ENCODE peak calls at places on chromosome 13, in seven cellular contexts. A is CD8-positive, alpha-beta memory T cell; O is activated T-cell treated with anti-CD3 and anti-CD28 coated beads, Interleukin-2, amount 50 U/mL, for 4 hours; H is iPS-NIHi11; Z is thoracic aorta; I is lower lobe of right lung; G is activated CD4-positive, alpha-beta T cell treated with anti-CD3 and anti-CD28 coated beads for 4 hours. X is an unnamed sample.

GRCh38 chr13:62113145-62113544 is 697.5 kb upstream of the PCDH20 start:
- DNase-seq in G (no peak), Z (no peak), A (no peak), O (no peak), H (no peak), I (no peak), X (no peak)

GRCh38 chr13:103007427-103007762 is 58.8 kb downstream of the SLC10A2 start:
- DNase-seq in O (no peak), Z (no peak), A (no peak), G (no peak), I (no peak), H (no peak), X (no peak)

GRCh38 chr13:31072041-31072440 is 89.7 kb downstream of the HSPH1 start:
- DNase-seq in G (no peak), A (no peak), I (no peak), Z (no peak), O (no peak), H (no peak), X (no peak)

GRCh38 chr13:96474158-96474606 is 384.3 kb downstream of the HS6ST3 start:
- DNase-seq in A (no peak), O (no peak), I (no peak), H (no peak), Z (no peak), G (no peak), X (no peak)

GRCh38 chr13:46129955-46130354 is 25.1 kb upstream of the CPB2 start:
- DNase-seq in O (no peak), I (no peak), A (no peak), Z (no peak), G (no peak), H (no peak), X (no peak)

GRCh38 chr13:38398810-38399493 is 49.3 kb downstream of the UFM1 start:
- DNase-seq in O (no peak), I (no peak), Z (no peak), A (no peak), G (no peak), H (no peak), X (no peak)

GRCh38 chr13:89969996-89970709 is 1377.3 kb upstream of the MIR17HG start:
- DNase-seq in G (no peak), A (no peak), I (no peak), Z (no peak), H (no peak), O (no peak), X (no peak)

GRCh38 chr13:101258071-101258470 is 158.2 kb downstream of the NALCN start:
- DNase-seq in I (no peak), G (peak), H (peak), O (no peak), Z (no peak), A (no peak), X (peak)

GRCh38 chr13:25190256-25190655 is 18.2 kb upstream of the AMER2 start:
- DNase-seq in I (no peak), O (no peak), G (no peak), H (no peak), A (no peak), Z (no peak), X (peak)

X was measured in endodermal cell.